ENCODE peak calls at places on chromosomes 1 and 21, in six cellular contexts. Q is mammary epithelial cell, V is fibroblast of lung, J is endothelial cell of umbilical vein, O is neural progenitor cell, D is colonic mucosa. R is an unnamed sample. For H3K4me1, the result is how much of the 10 kb centered on the place peaks cover.

GRCh38 chr1:175481126-175482071 is 262.0 kb downstream of the TNR start:
- DNase-seq in O (peak), Q (peak), D (no peak), J (peak), V (peak), R (no peak)

GRCh38 chr21:44925027-44925755 is 4.5 kb upstream of the ITGB2 start:
- DNase-seq in J (no peak), V (peak), D (no peak), Q (peak), O (no peak), R (no peak)

GRCh38 chr1:44672956-44673674 is 1.2 kb downstream of the TMEM53 start:
- DNase-seq in J (no peak), Q (no peak), O (no peak), D (no peak), V (no peak), R (peak)

GRCh38 chr1:155176544-155177071 is 3.0 kb downstream of the TRIM46 start:
- DNase-seq in V (peak), D (peak), J (peak), Q (peak), O (peak), R (peak)

GRCh38 chr1:153375511-153375910 is at the start of gene S100A12:
- DNase-seq in O (no peak), D (no peak), V (peak), Q (peak), J (no peak), R (no peak)

GRCh38 chr21:29311802-29312201 is 13.1 kb downstream of the BACH1 start:
- DNase-seq in J (no peak), O (no peak), V (no peak), Q (no peak), D (no peak), R (no peak)

GRCh38 chr1:234212764-234213406 is 160.4 kb upstream of the COA6 start:
- DNase-seq in V (peak), D (no peak), Q (peak), O (peak), J (peak), R (no peak)

GRCh38 chr1:76835203-76835602 is 32.1 kb upstream of the ST6GALNAC5 start:
- DNase-seq in V (no peak), O (no peak), J (no peak), D (no peak), Q (peak), R (no peak)

GRCh38 chr1:22347854-22348760 is 103.5 kb upstream of the ZBTB40 start:
- DNase-seq in Q (no peak), D (no peak), O (no peak), V (no peak), J (peak), R (peak)

GRCh38 chr1:229129306-229130027 is 141.4 kb upstream of the RAB4A start:
- DNase-seq in J (no peak), D (no peak), O (no peak), V (no peak), Q (no peak), R (peak)

GRCh38 chr1:171676823-171677222 is 24.3 kb upstream of the MYOC start:
- DNase-seq in V (no peak), Q (no peak), D (peak), J (no peak), O (no peak), R (no peak)

GRCh38 chr21:42002421-42002958 is 7.7 kb downstream of the ZBTB21 start:
- DNase-seq in V (peak), J (no peak), D (no peak), O (no peak), Q (peak), R (no peak)

GRCh38 chr1:225998560-225999226 is 450 bp downstream of the SDE2 start:
- DNase-seq in Q (peak), D (no peak), V (peak), J (peak), O (no peak), R (no peak)

GRCh38 chr21:37207441-37208009 is 59.6 kb downstream of the VPS26C start:
- DNase-seq in Q (peak), O (no peak), J (no peak), V (peak), D (no peak), R (no peak)

DNA sequence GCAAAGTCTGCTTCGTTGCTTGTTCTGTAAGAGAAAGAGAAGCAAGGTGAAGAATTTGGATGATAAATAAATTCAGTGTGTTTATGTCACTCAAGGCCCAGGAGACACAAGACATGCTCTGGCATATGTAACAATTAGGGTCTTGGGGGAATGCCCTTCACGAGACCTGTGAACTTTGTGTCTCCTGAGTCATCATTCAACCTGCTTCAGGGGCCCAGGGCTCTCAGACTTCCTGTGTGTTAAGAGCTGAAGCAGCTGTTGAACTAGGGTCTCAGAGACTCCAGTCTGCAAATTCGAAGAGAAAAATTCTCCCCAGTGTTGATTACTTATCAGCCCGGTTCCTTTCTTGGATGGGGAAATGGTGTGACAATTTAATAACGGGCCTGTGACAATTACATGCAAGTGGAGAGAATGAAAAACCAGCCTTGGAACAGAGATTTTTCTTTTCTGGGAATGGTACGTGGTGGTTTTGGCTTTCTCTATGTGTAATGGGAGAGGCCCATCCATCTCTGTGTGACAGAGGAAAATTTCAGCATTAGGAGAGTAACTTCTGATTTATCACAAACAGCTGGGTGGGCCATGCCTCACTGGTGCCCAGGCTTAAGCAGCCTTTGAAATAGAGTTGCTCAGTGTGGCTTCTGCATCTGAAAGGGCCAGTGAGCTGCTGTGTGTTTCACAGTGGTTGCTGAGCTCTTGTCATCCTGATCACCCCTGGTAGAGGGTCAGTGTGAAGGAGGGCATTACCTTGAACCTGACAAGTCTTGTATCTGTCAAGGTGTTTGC is 22.4 kb downstream of the HUNK start:
- DNase-seq in V (no peak), D (no peak), Q (no peak), O (no peak), J (no peak), R (no peak)
- H3K4me1 ChIP-seq in V (under half), D (under half), Q (under half), O (under half), J (under half), R (under half)

GRCh38 chr1:161179698-161180097 is 2.4 kb upstream of the B4GALT3 start:
- DNase-seq in Q (no peak), O (no peak), J (no peak), D (no peak), V (no peak), R (no peak)

GRCh38 chr1:161177936-161178244 is 583 bp upstream of the B4GALT3 start:
- DNase-seq in J (no peak), Q (no peak), D (no peak), V (no peak), O (no peak), R (no peak)

GRCh38 chr1:161182214-161182613 is 4.9 kb upstream of the B4GALT3 start:
- DNase-seq in D (no peak), J (no peak), Q (peak), V (peak), O (no peak), R (no peak)

GRCh38 chr1:161177112-161177935 is at the start of gene B4GALT3:
- DNase-seq in J (peak), V (peak), O (peak), D (peak), Q (peak), R (peak)

DNA sequence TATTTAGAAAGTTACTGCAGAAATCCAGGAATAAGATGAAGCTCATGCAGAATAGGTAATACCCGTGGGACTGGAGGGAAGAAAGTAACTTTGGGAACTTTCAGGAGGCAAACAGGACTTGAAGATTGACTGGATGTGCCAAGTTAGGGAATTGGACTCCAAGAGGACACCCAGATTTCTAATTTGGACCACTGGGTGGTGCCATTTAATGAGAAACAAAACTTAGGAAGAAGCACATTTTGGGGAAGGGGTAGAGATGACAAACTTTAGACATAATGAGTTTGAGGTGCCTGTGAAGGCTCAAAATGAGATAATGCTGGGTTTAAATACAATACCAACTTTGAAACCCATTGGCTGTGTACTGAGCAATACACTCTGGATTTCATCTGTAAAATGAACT is 3.3 kb upstream of the B4GALT3 start:
- DNase-seq in J (no peak), V (peak), O (peak), D (no peak), Q (no peak), R (no peak)
- TF ChIP-seq CTCF in J (peak), V (peak), O (peak), D (no peak), Q (peak), R (no peak)

GRCh38 chr1:93614550-93615200 is 67.0 kb downstream of the BCAR3 start:
- DNase-seq in V (no peak), Q (peak), J (no peak), D (peak), O (no peak), R (no peak)
- H3K9ac ChIP-seq in V (no peak), Q (peak), J (no peak), D (peak), O (no peak), R (no peak)

GRCh38 chr1:246579818-246580217 is 13.6 kb downstream of the CNST start:
- DNase-seq in D (no peak), Q (no peak), O (no peak), J (no peak), V (no peak), R (no peak)
- H3K4me1 ChIP-seq in D (under half), Q (under half), O (under half), J (under half), V (under half), R (under half)

GRCh38 chr1:117093870-117094621 is 27.5 kb downstream of the TRIM45 start:
- DNase-seq in J (peak), V (peak), D (no peak), O (peak), Q (peak), R (no peak)
- TF ChIP-seq CTCF in J (peak), V (peak), D (no peak), O (peak), Q (peak), R (no peak)

GRCh38 chr1:59446257-59446901 is 149.5 kb downstream of the FGGY start:
- DNase-seq in J (no peak), V (peak), O (peak), D (no peak), Q (peak), R (no peak)

GRCh38 chr1:59444520-59444919 is 147.6 kb downstream of the FGGY start:
- DNase-seq in Q (no peak), V (no peak), D (no peak), J (no peak), O (no peak), R (no peak)

GRCh38 chr1:59442492-59442891 is 145.6 kb downstream of the FGGY start:
- DNase-seq in O (no peak), Q (no peak), V (no peak), D (no peak), J (no peak), R (no peak)

GRCh38 chr1:59443355-59443754 is 146.5 kb downstream of the FGGY start:
- DNase-seq in V (no peak), O (no peak), Q (no peak), J (no peak), D (no peak), R (no peak)

GRCh38 chr1:59445040-59445439 is 148.1 kb downstream of the FGGY start:
- DNase-seq in V (peak), J (no peak), D (no peak), O (no peak), Q (peak), R (peak)
- H3K9ac ChIP-seq in V (no peak), J (no peak), D (no peak), O (no peak), Q (peak), R (no peak)

DNA sequence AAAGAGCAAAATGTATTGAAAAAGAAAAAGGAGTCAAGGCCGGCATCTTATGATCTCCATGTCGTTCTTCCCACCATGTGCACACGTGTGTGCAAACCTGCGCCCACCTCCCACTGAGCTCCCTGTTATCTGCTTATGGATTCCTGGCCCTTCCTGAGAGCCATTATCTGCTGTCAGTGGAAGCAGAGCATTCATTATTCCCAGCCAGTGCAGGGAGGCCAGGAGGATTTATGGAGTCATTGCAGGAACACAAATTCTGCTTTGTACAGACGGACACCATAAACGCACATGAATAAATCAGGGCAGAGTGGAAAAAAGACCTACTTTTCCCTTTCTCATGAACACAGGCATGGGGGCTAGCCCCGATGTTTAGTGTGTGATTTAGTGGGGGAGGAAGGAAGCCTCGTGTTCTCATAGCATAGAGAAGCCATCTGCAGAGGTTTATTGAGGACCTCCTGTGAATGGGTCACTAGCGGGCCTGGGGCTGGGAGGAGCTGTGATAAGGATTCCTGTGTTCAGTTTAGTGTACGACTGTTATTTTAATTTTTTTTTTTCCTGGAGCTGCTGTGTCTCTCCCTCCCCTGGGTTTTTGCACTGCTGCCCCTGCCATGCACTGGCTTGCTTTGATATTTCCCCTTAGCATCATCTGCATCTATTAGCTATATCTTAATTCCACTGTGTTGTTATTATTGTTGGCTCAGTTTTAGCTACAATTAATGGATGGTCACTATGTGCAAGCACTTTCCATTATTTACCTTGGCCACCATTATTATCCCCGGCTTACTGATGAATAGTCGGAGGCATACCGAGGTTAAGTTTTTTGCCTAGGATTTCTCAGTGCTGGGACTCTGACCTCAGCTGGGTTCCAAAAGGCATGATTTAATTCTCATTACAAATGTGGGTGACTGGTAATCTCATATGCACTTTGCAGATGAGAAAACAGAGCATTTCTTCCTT is 32.9 kb downstream of the HUNK start:
- DNase-seq in Q (no peak), D (no peak), J (no peak), O (no peak), V (no peak), R (no peak)
- H3K4me1 ChIP-seq in Q (under half), D (under half), J (under half), O (under half), V (under half), R (under half)

GRCh38 chr1:7224081-7224534 is 438.9 kb downstream of the CAMTA1 start:
- DNase-seq in J (no peak), O (no peak), Q (no peak), V (peak), D (peak), R (peak)
- TF ChIP-seq CTCF in J (no peak), O (no peak), Q (no peak), V (no peak), D (no peak), R (no peak)

R was measured in kidney.